ENCODE peak calls at places on chromosome 20, in nine cellular contexts. One of them, this sample, is unnamed.
A peak's percentile ranks its signal among the peaks of the same experiment; 100 is the strongest.

GRCh38 chr20:39851459-39851858 is 837.6 kb downstream of the MAFB start:
- DNase-seq in endothelial cell of umbilical vein: no peak
- DNase-seq in hepatic stellate cell: no peak
- DNase-seq in sciatic nerve: no peak
- DNase-seq in skeletal muscle cell: no peak
- DNase-seq in caudate nucleus: no peak
- DNase-seq in SK-N-SH: no peak
- DNase-seq in mesenteric fat pad: no peak
- DNase-seq in kidney: no peak
- DNase-seq in this sample: no peak

GRCh38 chr20:15637971-15638754 is 935.1 kb downstream of the KIF16B start:
- DNase-seq in endothelial cell of umbilical vein: peak; percentile 71
- DNase-seq in hepatic stellate cell: no peak
- DNase-seq in sciatic nerve: no peak
- DNase-seq in skeletal muscle cell: no peak
- DNase-seq in caudate nucleus: no peak
- DNase-seq in SK-N-SH: no peak
- DNase-seq in mesenteric fat pad: no peak
- DNase-seq in kidney: no peak
- DNase-seq in this sample: no peak

GRCh38 chr20:32234135-32234808 is 26.6 kb downstream of the POFUT1 start:
- DNase-seq in endothelial cell of umbilical vein: no peak
- DNase-seq in hepatic stellate cell: no peak
- DNase-seq in sciatic nerve: no peak
- DNase-seq in skeletal muscle cell: no peak
- DNase-seq in caudate nucleus: no peak
- DNase-seq in SK-N-SH: no peak
- DNase-seq in mesenteric fat pad: no peak
- DNase-seq in kidney: no peak
- DNase-seq in this sample: no peak

GRCh38 chr20:16459019-16459700 is 114.1 kb downstream of the KIF16B start:
- DNase-seq in endothelial cell of umbilical vein: peak; percentile 29
- DNase-seq in hepatic stellate cell: peak; percentile 29
- DNase-seq in sciatic nerve: no peak
- DNase-seq in skeletal muscle cell: peak; percentile 72
- DNase-seq in caudate nucleus: no peak
- DNase-seq in SK-N-SH: no peak
- DNase-seq in mesenteric fat pad: no peak
- DNase-seq in kidney: no peak
- DNase-seq in this sample: no peak

GRCh38 chr20:10280016-10280908 is 61.6 kb downstream of the SNAP25 start:
- DNase-seq in endothelial cell of umbilical vein: no peak
- DNase-seq in hepatic stellate cell: no peak
- DNase-seq in sciatic nerve: no peak
- DNase-seq in skeletal muscle cell: no peak
- DNase-seq in caudate nucleus: no peak
- DNase-seq in SK-N-SH: no peak
- DNase-seq in mesenteric fat pad: no peak
- DNase-seq in kidney: no peak
- DNase-seq in this sample: no peak

GRCh38 chr20:57680934-57681914 is 28.6 kb downstream of the PMEPA1 start:
- DNase-seq in endothelial cell of umbilical vein: no peak
- DNase-seq in hepatic stellate cell: no peak
- DNase-seq in sciatic nerve: no peak
- DNase-seq in skeletal muscle cell: no peak
- DNase-seq in caudate nucleus: no peak
- DNase-seq in SK-N-SH: no peak
- DNase-seq in mesenteric fat pad: no peak
- DNase-seq in kidney: no peak
- DNase-seq in this sample: no peak

GRCh38 chr20:62753626-62754025 is 42.6 kb upstream of the MRGBP start:
- DNase-seq in endothelial cell of umbilical vein: no peak
- DNase-seq in hepatic stellate cell: no peak
- DNase-seq in sciatic nerve: no peak
- DNase-seq in skeletal muscle cell: no peak
- DNase-seq in caudate nucleus: no peak
- DNase-seq in SK-N-SH: no peak
- DNase-seq in mesenteric fat pad: no peak
- DNase-seq in kidney: peak; percentile 63
- DNase-seq in this sample: no peak

GRCh38 chr20:10524034-10524476 is 89.0 kb downstream of the SLX4IP start:
- DNase-seq in endothelial cell of umbilical vein: no peak
- DNase-seq in hepatic stellate cell: no peak
- DNase-seq in sciatic nerve: peak; percentile 72
- DNase-seq in skeletal muscle cell: peak; percentile 68
- DNase-seq in caudate nucleus: no peak
- DNase-seq in SK-N-SH: no peak
- DNase-seq in mesenteric fat pad: no peak
- DNase-seq in kidney: no peak
- DNase-seq in this sample: no peak

GRCh38 chr20:955111-955510 is 39.0 kb upstream of the ANGPT4 start:
- DNase-seq in endothelial cell of umbilical vein: no peak
- DNase-seq in hepatic stellate cell: no peak
- DNase-seq in sciatic nerve: peak; percentile 37
- DNase-seq in skeletal muscle cell: no peak
- DNase-seq in caudate nucleus: no peak
- DNase-seq in SK-N-SH: no peak
- DNase-seq in mesenteric fat pad: no peak
- DNase-seq in kidney: no peak
- DNase-seq in this sample: no peak

GRCh38 chr20:967796-968742 is 34.0 kb downstream of the RSPO4 start:
- DNase-seq in endothelial cell of umbilical vein: peak; percentile 31
- DNase-seq in hepatic stellate cell: no peak
- DNase-seq in sciatic nerve: no peak
- DNase-seq in skeletal muscle cell: no peak
- DNase-seq in caudate nucleus: no peak
- DNase-seq in SK-N-SH: peak; percentile 62
- DNase-seq in mesenteric fat pad: no peak
- DNase-seq in kidney: no peak
- DNase-seq in this sample: no peak

GRCh38 chr20:64194269-64194668 is 30.0 kb downstream of the MYT1 start:
- DNase-seq in endothelial cell of umbilical vein: no peak
- DNase-seq in hepatic stellate cell: no peak
- DNase-seq in sciatic nerve: no peak
- DNase-seq in skeletal muscle cell: no peak
- DNase-seq in caudate nucleus: no peak
- DNase-seq in SK-N-SH: peak; percentile 47
- DNase-seq in mesenteric fat pad: no peak
- DNase-seq in kidney: no peak
- DNase-seq in this sample: no peak

GRCh38 chr20:4728121-4728520 is 6.4 kb downstream of the PRND start:
- DNase-seq in endothelial cell of umbilical vein: no peak
- DNase-seq in hepatic stellate cell: no peak
- DNase-seq in sciatic nerve: no peak
- DNase-seq in skeletal muscle cell: no peak
- DNase-seq in caudate nucleus: no peak
- DNase-seq in SK-N-SH: no peak
- DNase-seq in mesenteric fat pad: no peak
- DNase-seq in kidney: no peak
- DNase-seq in this sample: no peak

GRCh38 chr20:56348746-56349145 is 10.0 kb upstream of the FAM210B start:
- DNase-seq in endothelial cell of umbilical vein: peak; percentile 39
- DNase-seq in hepatic stellate cell: no peak
- DNase-seq in sciatic nerve: no peak
- DNase-seq in skeletal muscle cell: no peak
- DNase-seq in caudate nucleus: no peak
- DNase-seq in SK-N-SH: no peak
- DNase-seq in mesenteric fat pad: no peak
- DNase-seq in kidney: no peak
- DNase-seq in this sample: no peak

This sample was measured in hypothalamus.